ENCODE peak calls at places on chromosomes 1 and 21, in seven cellular contexts. K, O, X, F, R, Z and W are unnamed samples.

GRCh38 chr1:200367841-200368534 is 41.8 kb downstream of the ZNF281 start:
- DNase-seq in K (no peak), O (no peak), X (no peak), F (no peak), R (no peak), Z (no peak), W (no peak)

GRCh38 chr1:177505905-177506590 is 335.3 kb downstream of the BRINP2 start:
- DNase-seq in K (no peak), O (no peak), X (no peak), F (no peak), R (no peak), Z (no peak), W (no peak)

GRCh38 chr1:202694354-202694753 is 15.9 kb downstream of the SYT2 start:
- DNase-seq in K (no peak), O (no peak), X (no peak), F (no peak), R (no peak), Z (no peak), W (no peak)

GRCh38 chr1:7300893-7301292 is 470.2 kb upstream of the VAMP3 start:
- DNase-seq in K (no peak), O (no peak), X (peak; percentile 72), F (no peak), R (no peak), Z (no peak), W (no peak)

GRCh38 chr1:844472-845026 is 79.2 kb upstream of the SAMD11 start:
- DNase-seq in K (no peak), O (no peak), X (no peak), F (no peak), R (no peak), Z (no peak), W (no peak)

GRCh38 chr1:223401873-223402789 is 8.9 kb downstream of the CCDC185 start:
- DNase-seq in K (no peak), O (no peak), X (no peak), F (no peak), R (no peak), Z (no peak), W (no peak)

GRCh38 chr1:205991237-205991636 is 12.0 kb downstream of the RAB7B start:
- DNase-seq in K (no peak), O (no peak), X (no peak), F (no peak), R (no peak), Z (no peak), W (no peak)

GRCh38 chr1:86541859-86542258 is 5.0 kb upstream of the CLCA4 start:
- DNase-seq in K (no peak), O (no peak), X (no peak), F (no peak), R (no peak), Z (no peak), W (no peak)

GRCh38 chr1:27539901-27540861 is 50.2 kb upstream of the WASF2 start:
- DNase-seq in K (peak; percentile 76), O (no peak), X (no peak), F (no peak), R (no peak), Z (no peak), W (no peak)

GRCh38 chr1:165629848-165630628 is 996 bp upstream of the MGST3 start:
- DNase-seq in K (no peak), O (no peak), X (no peak), F (no peak), R (no peak), Z (no peak), W (no peak)

GRCh38 chr1:2316451-2316940 is 74.9 kb downstream of the MORN1 start:
- DNase-seq in K (no peak), O (no peak), X (no peak), F (no peak), R (no peak), Z (no peak), W (no peak)

GRCh38 chr21:42568834-42569731 is 55.4 kb downstream of the SLC37A1 start:
- DNase-seq in K (peak; percentile 46), O (no peak), X (no peak), F (peak; percentile 68), R (no peak), Z (peak; percentile 13), W (no peak)

GRCh38 chr21:38990424-38990794 is 184.7 kb downstream of the ETS2 start:
- DNase-seq in K (peak; percentile 77), O (no peak), X (no peak), F (no peak), R (no peak), Z (no peak), W (no peak)

GRCh38 chr1:223763881-223764280 is 51.5 kb downstream of the CAPN2 start:
- DNase-seq in K (peak; percentile 34), O (no peak), X (no peak), F (peak; percentile 34), R (no peak), Z (no peak), W (no peak)

GRCh38 chr1:17466359-17466758 is 26.9 kb upstream of the RCC2 start:
- DNase-seq in K (no peak), O (no peak), X (no peak), F (no peak), R (no peak), Z (no peak), W (no peak)
- TF ChIP-seq CTCF in K (no peak), O (no peak), X (no peak), F (no peak), R (no peak), Z (no peak), W (no peak)

GRCh38 chr1:66607458-66607857 is 73.5 kb downstream of the SGIP1 start:
- DNase-seq in K (no peak), O (no peak), X (no peak), F (no peak), R (no peak), Z (no peak), W (no peak)
- TF ChIP-seq CTCF in K (no peak), O (no peak), X (peak; percentile 27), F (no peak), R (no peak), Z (no peak), W (peak; percentile 14)

GRCh38 chr1:55848906-55849305 is 633.7 kb upstream of the USP24 start:
- DNase-seq in K (no peak), O (peak; percentile 12), X (no peak), F (no peak), R (no peak), Z (no peak), W (no peak)
- TF ChIP-seq CTCF in K (no peak), O (peak; percentile 22), X (peak; percentile 25), F (no peak), R (no peak), Z (no peak), W (peak; percentile 63)

DNA sequence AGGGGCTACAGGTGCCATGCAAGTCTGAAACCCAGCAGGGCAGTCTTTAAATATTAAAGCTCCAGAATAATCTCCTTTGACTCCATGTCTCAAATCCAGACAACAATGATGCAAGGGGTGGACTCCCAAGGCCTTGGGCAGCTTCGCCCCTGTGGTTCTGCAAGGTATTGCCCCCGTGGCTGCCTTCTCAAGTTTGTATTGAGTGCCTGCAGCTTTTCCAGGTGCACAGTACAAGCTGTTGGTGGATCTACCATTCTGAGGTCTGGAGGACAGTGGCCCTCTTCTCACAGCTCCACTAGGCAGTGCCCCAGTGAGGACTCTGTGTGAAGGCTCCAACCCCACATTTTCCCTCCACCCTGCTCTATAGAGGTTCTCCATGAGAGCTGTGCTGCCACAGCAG is 3.7 kb upstream of the MROH9 start:
- DNase-seq in K (no peak), O (no peak), X (no peak), F (no peak), R (no peak), Z (no peak), W (no peak)
- TF ChIP-seq CTCF in K (no peak), O (no peak), X (no peak), F (no peak), R (no peak), Z (no peak), W (no peak)

DNA sequence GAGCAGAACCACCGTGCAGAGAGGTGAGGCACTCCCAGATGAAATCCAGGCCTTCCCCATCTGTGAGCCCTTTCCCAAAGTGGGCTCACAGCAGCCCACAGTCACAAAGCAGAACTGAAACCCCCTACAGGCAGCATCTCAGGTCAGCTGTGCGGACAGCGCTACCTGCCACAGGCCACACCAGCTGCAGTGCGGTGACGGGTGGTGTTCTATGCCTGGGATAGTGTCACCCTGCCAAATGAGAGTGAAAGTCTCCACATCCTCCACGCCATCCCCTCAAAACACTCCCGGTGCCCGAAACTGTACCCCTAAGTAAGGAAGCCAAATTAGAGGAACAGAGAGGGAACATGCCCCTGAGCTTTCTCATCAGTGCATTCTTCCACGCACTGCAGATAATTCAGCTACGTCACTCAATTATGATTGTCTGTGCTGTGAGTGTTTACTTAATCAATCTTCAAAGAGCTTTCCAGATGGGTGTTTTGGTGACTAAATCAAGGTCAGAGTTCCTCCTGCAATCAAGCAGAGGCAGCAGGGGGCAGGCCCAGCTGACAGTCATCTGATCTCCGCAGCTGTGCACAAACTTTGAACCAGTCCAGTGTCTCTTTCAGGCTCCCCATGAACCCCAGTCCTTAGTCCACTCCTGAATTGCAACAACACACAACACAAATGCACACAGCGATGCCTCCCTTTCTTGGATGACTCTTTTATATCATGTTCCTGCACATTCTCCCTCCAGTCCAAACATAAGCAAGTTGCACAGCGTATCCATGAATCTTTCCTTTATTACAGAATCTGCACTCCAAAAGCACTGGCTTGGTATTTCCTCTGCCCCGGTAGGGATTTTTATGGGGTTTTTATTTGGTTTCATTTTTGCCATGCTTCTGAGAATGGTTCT is 150.0 kb downstream of the TOMM20 start:
- DNase-seq in K (peak; percentile 85), O (no peak), X (no peak), F (peak; percentile 92), R (peak; percentile 61), Z (no peak), W (peak; percentile 32)
- TF ChIP-seq CTCF in K (no peak), O (no peak), X (no peak), F (no peak), R (no peak), Z (no peak), W (no peak)

GRCh38 chr1:168381850-168382249 is 101.2 kb downstream of the TBX19 start:
- DNase-seq in K (no peak), O (no peak), X (no peak), F (no peak), R (no peak), Z (no peak), W (no peak)
- TF ChIP-seq CTCF in K (no peak), O (no peak), X (no peak), F (no peak), R (no peak), Z (no peak), W (peak; percentile 31)